ENCODE peak calls at places on chromosomes 5 and 9, in nine cellular contexts. D is Jurkat, Clone E6-1; G is fibroblast of lung; B is cardiac muscle cell; V is H7; E is EL; M is stimulated activated CD4-positive, alpha-beta T cell treated with anti-CD3 and anti-CD28 coated beads, Interleukin-12 subunit alpha, Interleukin-12 subunit beta, amount 100 ng/mL, for 4 hours; P is AML-193; K is T-cell. T is an unnamed sample.

GRCh38 chr5:155915626-155916025 is 411.3 kb upstream of the SGCD start:
- DNase-seq in M (no peak), B (no peak), E (no peak), D (no peak), V (no peak), P (no peak), K (no peak), G (no peak), T (no peak)

GRCh38 chr5:124162782-124163532 is 583.5 kb downstream of the ZNF608 start:
- DNase-seq in M (no peak), V (no peak), E (peak; percentile 33), K (no peak), P (no peak), B (peak; percentile 76), G (no peak), D (peak; percentile 82), T (no peak)

GRCh38 chr9:122498883-122499288 is 11.7 kb upstream of the OR1J2 start:
- DNase-seq in E (peak; percentile 74), V (peak; percentile 15), G (peak; percentile 37), K (peak; percentile 2), B (no peak), M (no peak), D (peak; percentile 39), P (peak; percentile 44), T (peak; percentile 18)

GRCh38 chr5:3029396-3029795 is 277.9 kb upstream of the IRX2 start:
- DNase-seq in G (no peak), V (no peak), D (no peak), B (no peak), E (no peak), P (no peak), M (no peak), K (no peak), T (no peak)

GRCh38 chr5:31182146-31182545 is 11.3 kb upstream of the CDH6 start:
- DNase-seq in P (no peak), M (no peak), V (no peak), B (no peak), K (no peak), E (no peak), G (no peak), D (no peak), T (no peak)

GRCh38 chr5:118529361-118530154 is 458.8 kb downstream of the DTWD2 start:
- DNase-seq in B (peak; percentile 60), V (no peak), D (no peak), E (no peak), P (no peak), M (no peak), K (no peak), G (no peak), T (no peak)

GRCh38 chr5:14286574-14287399 is 143.6 kb downstream of the TRIO start:
- DNase-seq in G (no peak), E (no peak), P (no peak), D (peak; percentile 20), K (no peak), V (no peak), M (no peak), B (no peak), T (no peak)

GRCh38 chr9:12274577-12274976 is 418.6 kb upstream of the TYRP1 start:
- DNase-seq in G (peak; percentile 0), E (no peak), D (no peak), B (peak; percentile 42), V (no peak), M (no peak), P (no peak), K (no peak), T (no peak)

GRCh38 chr5:79396265-79396664 is 117.7 kb downstream of the HOMER1 start:
- DNase-seq in P (no peak), B (no peak), E (peak; percentile 34), M (no peak), K (no peak), D (no peak), G (peak; percentile 5), V (no peak), T (no peak)

T was measured in SJSA1.